ENCODE peak calls at places on chromosomes 16 and 17, in eight cellular contexts. Y is HAP-1; D is RPMI7951; B is stimulated activated CD8-positive, alpha-beta memory T cell treated with anti-CD3 and anti-CD28 coated beads, Interleukin-4, amount 100 ng/mL, for 24 hours; K is NCI-H1092; J is stimulated activated CD4-positive, alpha-beta T cell treated with anti-CD3 and anti-CD28 coated beads, Interleukin-1b, Interleukin-23, amount 100 ng/mL, for 24 hours; O is breast epithelium; M is IMR-90. T is an unnamed sample.

GRCh38 chr17:79220715-79221291 is 146.2 kb downstream of the ENGASE start:
- DNase-seq in Y (no peak), D (no peak), B (no peak), K (no peak), J (no peak), O (no peak), M (no peak), T (no peak)

GRCh38 chr17:79196913-79197312 is 122.3 kb downstream of the ENGASE start:
- DNase-seq in Y (no peak), D (no peak), B (no peak), K (no peak), J (no peak), O (no peak), M (no peak), T (no peak)

GRCh38 chr16:85935957-85936760 is 37.2 kb downstream of the IRF8 start:
- DNase-seq in Y (no peak), D (no peak), B (peak; percentile 61), K (no peak), J (peak; percentile 69), O (no peak), M (no peak), T (no peak)

GRCh38 chr16:87457051-87457611 is 35.7 kb downstream of the ZCCHC14 start:
- DNase-seq in Y (no peak), D (peak; percentile 72), B (no peak), K (no peak), J (no peak), O (no peak), M (peak; percentile 76), T (no peak)

GRCh38 chr17:80649672-80650338 is 105.2 kb downstream of the RPTOR start:
- DNase-seq in Y (peak; percentile 47), D (peak; percentile 89), B (peak; percentile 63), K (peak; percentile 44), J (peak; percentile 83), O (no peak), M (peak; percentile 92), T (peak; percentile 64)

GRCh38 chr16:46650224-46650623 is 29.0 kb upstream of the SHCBP1 start:
- DNase-seq in Y (no peak), D (peak; percentile 83), B (no peak), K (no peak), J (no peak), O (no peak), M (peak; percentile 80), T (peak; percentile 43)

GRCh38 chr17:64358261-64358788 is 32.3 kb downstream of the PECAM1 start:
- DNase-seq in Y (no peak), D (peak; percentile 36), B (no peak), K (peak; percentile 97), J (no peak), O (no peak), M (no peak), T (no peak)

GRCh38 chr16:50812876-50813466 is 71.1 kb downstream of the CYLD start:
- DNase-seq in Y (no peak), D (peak; percentile 63), B (no peak), K (no peak), J (no peak), O (no peak), M (no peak), T (no peak)

GRCh38 chr16:55701442-55702319 is 45.9 kb downstream of the SLC6A2 start:
- DNase-seq in Y (peak; percentile 31), D (peak; percentile 55), B (peak; percentile 16), K (peak; percentile 21), J (peak; percentile 16), O (no peak), M (peak; percentile 26), T (peak; percentile 27)

GRCh38 chr17:41800601-41801373 is 11.0 kb downstream of the P3H4 start:
- DNase-seq in Y (no peak), D (no peak), B (no peak), K (no peak), J (no peak), O (no peak), M (no peak), T (no peak)

GRCh38 chr17:4998666-4999428 is 1.1 kb downstream of the KIF1C start:
- DNase-seq in Y (no peak), D (no peak), B (no peak), K (no peak), J (no peak), O (no peak), M (no peak), T (no peak)

GRCh38 chr17:76492989-76493501 is 8.2 kb downstream of the RHBDF2 start:
- DNase-seq in Y (no peak), D (peak; percentile 94), B (peak; percentile 31), K (no peak), J (peak; percentile 37), O (no peak), M (peak; percentile 93), T (peak; percentile 87)

GRCh38 chr16:1366712-1367299 is 15.1 kb downstream of the GNPTG start:
- DNase-seq in Y (no peak), D (no peak), B (no peak), K (no peak), J (no peak), O (no peak), M (no peak), T (no peak)

GRCh38 chr17:70080541-70081347 is 5.7 kb downstream of the KCNJ16 start:
- DNase-seq in Y (no peak), D (no peak), B (no peak), K (no peak), J (no peak), O (no peak), M (peak; percentile 55), T (peak; percentile 76)

GRCh38 chr16:11430601-11431317 is 85.5 kb downstream of the RMI2 start:
- DNase-seq in Y (no peak), D (no peak), B (no peak), K (no peak), J (no peak), O (no peak), M (no peak), T (no peak)

GRCh38 chr17:3738562-3739295 is 15.0 kb downstream of the HASPIN start:
- DNase-seq in Y (no peak), D (no peak), B (peak; percentile 64), K (no peak), J (peak; percentile 60), O (no peak), M (peak; percentile 10), T (peak; percentile 5)

T was measured in astrocyte of the spinal cord.